ENCODE peak calls at places on chromosome 11, in nine cellular contexts. X is NT2/D1; L is activated naive CD4-positive, alpha-beta T cell; K is pulmonary artery endothelial cell; B is EH; C is body of pancreas; J is AG08395; Q is C1 segment of cervical spinal cord; G is HTR-8/SVneo. P is an unnamed sample.

GRCh38 chr11:57474017-57474750 is 13.9 kb downstream of the RTN4RL2 start:
- DNase-seq in X (no peak), L (no peak), K (no peak), B (no peak), C (peak), J (peak), Q (no peak), G (no peak), P (no peak)

GRCh38 chr11:57568330-57568766 is 876 bp upstream of the UBE2L6 start:
- DNase-seq in X (peak), L (peak), K (no peak), B (peak), C (no peak), J (no peak), Q (peak), G (peak), P (no peak)

GRCh38 chr11:66976048-66976467 is 954 bp downstream of the C11orf86 start:
- DNase-seq in X (peak), L (no peak), K (no peak), B (no peak), C (no peak), J (no peak), Q (no peak), G (no peak), P (no peak)

GRCh38 chr11:128936546-128937275 is 6.0 kb downstream of the TP53AIP1 start:
- DNase-seq in X (peak), L (no peak), K (no peak), B (no peak), C (no peak), J (no peak), Q (no peak), G (no peak), P (no peak)

GRCh38 chr11:45771194-45771941 is 33.6 kb upstream of the SLC35C1 start:
- DNase-seq in X (peak), L (peak), K (no peak), B (peak), C (peak), J (peak), Q (peak), G (peak), P (peak)

GRCh38 chr11:33835143-33835878 is 56.6 kb downstream of the LMO2 start:
- DNase-seq in X (no peak), L (no peak), K (peak), B (peak), C (no peak), J (peak), Q (no peak), G (peak), P (no peak)

GRCh38 chr11:66970808-66971442 is 4.2 kb upstream of the C11orf86 start:
- DNase-seq in X (no peak), L (no peak), K (peak), B (peak), C (peak), J (peak), Q (no peak), G (peak), P (peak)

GRCh38 chr11:58654079-58654907 is 31.8 kb downstream of the CNTF start:
- DNase-seq in X (peak), L (peak), K (peak), B (peak), C (peak), J (peak), Q (peak), G (peak), P (peak)

GRCh38 chr11:44133335-44133946 is 38.0 kb downstream of the EXT2 start:
- DNase-seq in X (peak), L (no peak), K (peak), B (peak), C (no peak), J (peak), Q (no peak), G (peak), P (no peak)

GRCh38 chr11:5712507-5712906 is 22.9 kb downstream of the TRIM22 start:
- DNase-seq in X (no peak), L (no peak), K (no peak), B (peak), C (no peak), J (no peak), Q (no peak), G (peak), P (no peak)

GRCh38 chr11:2260491-2261364 is 9.7 kb downstream of the ASCL2 start:
- DNase-seq in X (no peak), L (no peak), K (no peak), B (no peak), C (peak), J (peak), Q (no peak), G (no peak), P (peak)

GRCh38 chr11:95375881-95376280 is 144.9 kb upstream of the SESN3 start:
- DNase-seq in X (no peak), L (no peak), K (no peak), B (no peak), C (no peak), J (peak), Q (no peak), G (no peak), P (no peak)

GRCh38 chr11:102293873-102294601 is 23.2 kb upstream of the BIRC3 start:
- DNase-seq in X (peak), L (no peak), K (no peak), B (peak), C (no peak), J (peak), Q (no peak), G (peak), P (no peak)

GRCh38 chr11:82927264-82927880 is 25.8 kb downstream of the DDIAS start:
- DNase-seq in X (peak), L (no peak), K (no peak), B (peak), C (peak), J (peak), Q (no peak), G (peak), P (no peak)

GRCh38 chr11:31640611-31641010 is 131.0 kb downstream of the ELP4 start:
- DNase-seq in X (no peak), L (no peak), K (no peak), B (no peak), C (peak), J (no peak), Q (no peak), G (no peak), P (no peak)

GRCh38 chr11:86926975-86927374 is 28.2 kb downstream of the FZD4 start:
- DNase-seq in X (no peak), L (no peak), K (no peak), B (peak), C (no peak), J (no peak), Q (no peak), G (no peak), P (no peak)

GRCh38 chr11:66363805-66364535 is 7.6 kb downstream of the SLC29A2 start:
- DNase-seq in X (peak), L (peak), K (no peak), B (peak), C (peak), J (no peak), Q (no peak), G (peak), P (peak)

GRCh38 chr11:108734956-108735559 is 70.2 kb downstream of the DDX10 start:
- DNase-seq in X (no peak), L (no peak), K (peak), B (no peak), C (no peak), J (no peak), Q (no peak), G (no peak), P (no peak)

GRCh38 chr11:69041516-69041915 is 7.2 kb upstream of the TPCN2 start:
- DNase-seq in X (no peak), L (no peak), K (no peak), B (no peak), C (no peak), J (no peak), Q (no peak), G (no peak), P (no peak)

GRCh38 chr11:72521672-72522071 is 87.3 kb upstream of the CLPB start:
- DNase-seq in X (no peak), L (no peak), K (no peak), B (no peak), C (no peak), J (no peak), Q (peak), G (no peak), P (no peak)

GRCh38 chr11:125886997-125887372 is 483 bp upstream of the HYLS1 start:
- DNase-seq in X (peak), L (no peak), K (no peak), B (peak), C (peak), J (peak), Q (no peak), G (no peak), P (peak)

GRCh38 chr11:134762248-134763029 is 350.4 kb upstream of the B3GAT1 start:
- DNase-seq in X (peak), L (no peak), K (no peak), B (no peak), C (no peak), J (no peak), Q (no peak), G (no peak), P (no peak)

GRCh38 chr11:116033931-116034553 is 529.8 kb upstream of the CADM1 start:
- DNase-seq in X (no peak), L (no peak), K (no peak), B (no peak), C (no peak), J (no peak), Q (no peak), G (no peak), P (no peak)

GRCh38 chr11:74739546-74740270 is 8.5 kb upstream of the CHRDL2 start:
- DNase-seq in X (no peak), L (no peak), K (no peak), B (peak), C (peak), J (peak), Q (no peak), G (peak), P (peak)

GRCh38 chr11:59556883-59557205 is 45.5 kb downstream of the OR4D9 start:
- DNase-seq in X (no peak), L (no peak), K (no peak), B (no peak), C (no peak), J (no peak), Q (no peak), G (no peak), P (no peak)

GRCh38 chr11:109864161-109864661 is 229.0 kb upstream of the ZC3H12C start:
- DNase-seq in X (peak), L (no peak), K (no peak), B (peak), C (no peak), J (no peak), Q (no peak), G (no peak), P (no peak)

GRCh38 chr11:96015911-96016565 is 92.1 kb upstream of the MTMR2 start:
- DNase-seq in X (no peak), L (no peak), K (no peak), B (peak), C (no peak), J (no peak), Q (no peak), G (no peak), P (no peak)

GRCh38 chr11:61695917-61696316 is 15.7 kb downstream of the DAGLA start:
- DNase-seq in X (no peak), L (peak), K (no peak), B (peak), C (peak), J (peak), Q (peak), G (peak), P (peak)

GRCh38 chr11:118180300-118180703 is 3.9 kb upstream of the SCN2B start:
- DNase-seq in X (peak), L (no peak), K (no peak), B (peak), C (peak), J (peak), Q (peak), G (peak), P (peak)

P was measured in right lobe of liver.